ENCODE peak calls at places on chromosomes 3 and 15, in five cellular contexts. U is GM19239, T is NCI-H2107, A is astrocyte of the spinal cord, Q is Daoy. L is an unnamed sample.

GRCh38 chr15:40115670-40116093 is 7.0 kb upstream of the BMF start:
- DNase-seq in U (peak), Q (peak), A (no peak), T (no peak), L (no peak)

GRCh38 chr15:80895091-80895490 is 94.5 kb downstream of the MESD start:
- DNase-seq in T (no peak), A (no peak), Q (no peak), U (no peak), L (no peak)

GRCh38 chr15:25783607-25784131 is 79.5 kb downstream of the ATP10A start:
- DNase-seq in A (peak), Q (peak), U (no peak), T (no peak), L (no peak)

GRCh38 chr3:164845739-164846138 is 232.6 kb downstream of the SI start:
- DNase-seq in U (no peak), T (no peak), Q (no peak), A (no peak), L (no peak)

GRCh38 chr3:138399766-138400165 is 34.6 kb upstream of the ESYT3 start:
- DNase-seq in U (no peak), Q (no peak), A (no peak), T (no peak), L (no peak)

GRCh38 chr15:70324001-70324974 is 226.6 kb upstream of the TLE3 start:
- DNase-seq in A (peak), U (no peak), T (no peak), Q (peak), L (no peak)

GRCh38 chr15:45943255-45943654 is 308.4 kb downstream of the SQOR start:
- DNase-seq in U (no peak), Q (peak), A (no peak), T (no peak), L (no peak)

GRCh38 chr3:185959609-185960517 is 22.0 kb upstream of the TRA2B start:
- DNase-seq in Q (peak), T (peak), U (no peak), A (peak), L (no peak)

L was measured in mesothelial cell of epicardium.